ENCODE peak calls at places on chromosomes 2 and 18, in ten cellular contexts. Q is tibial artery; K is DND-41; U is neuronal stem cell; R is Peyer's patch; Z is CD8-positive, alpha-beta memory T cell; O is epithelial cell of esophagus; S is endothelial cell of umbilical vein; B is esophagus squamous epithelium; D is right atrium auricular region. X is an unnamed sample.

GRCh38 chr2:27075219-27075871 is 3.1 kb upstream of the EMILIN1 start:
- DNase-seq in Q (peak; percentile 56), K (peak; percentile 81), U (no peak), R (peak; percentile 88), Z (peak; percentile 59), O (no peak), S (peak; percentile 33), B (no peak), D (no peak), X (peak; percentile 69)

GRCh38 chr2:9240745-9241144 is 34.1 kb downstream of the ASAP2 start:
- DNase-seq in Q (no peak), K (no peak), U (no peak), R (no peak), Z (no peak), O (peak; percentile 84), S (no peak), B (no peak), D (no peak), X (no peak)

GRCh38 chr18:63286926-63287325 is 32.6 kb downstream of the BCL2 start:
- DNase-seq in Q (no peak), K (no peak), U (no peak), R (no peak), Z (no peak), O (no peak), S (no peak), B (no peak), D (no peak), X (no peak)

GRCh38 chr2:106147159-106147558 is 46.9 kb downstream of the UXS1 start:
- DNase-seq in Q (no peak), K (no peak), U (no peak), R (no peak), Z (no peak), O (peak; percentile 40), S (peak; percentile 51), B (no peak), D (no peak), X (no peak)

GRCh38 chr2:69013837-69014796 is 1.1 kb downstream of the ANTXR1 start:
- DNase-seq in Q (no peak), K (peak; percentile 36), U (no peak), R (no peak), Z (no peak), O (no peak), S (peak; percentile 27), B (no peak), D (no peak), X (no peak)

GRCh38 chr2:105517814-105518705 is 119.2 kb upstream of the FHL2 start:
- DNase-seq in Q (peak; percentile 72), K (no peak), U (no peak), R (no peak), Z (no peak), O (no peak), S (peak; percentile 21), B (no peak), D (peak; percentile 61), X (no peak)

GRCh38 chr2:119252186-119253113 is 28.8 kb downstream of the STEAP3 start:
- DNase-seq in Q (no peak), K (no peak), U (no peak), R (peak; percentile 7), Z (no peak), O (peak; percentile 97), S (peak; percentile 86), B (no peak), D (no peak), X (no peak)

GRCh38 chr2:141590620-141591019 is 540.2 kb downstream of the LRP1B start:
- DNase-seq in Q (no peak), K (no peak), U (no peak), R (no peak), Z (no peak), O (no peak), S (no peak), B (no peak), D (no peak), X (no peak)

GRCh38 chr2:120779781-120780283 is 44.2 kb downstream of the GLI2 start:
- DNase-seq in Q (no peak), K (no peak), U (no peak), R (no peak), Z (no peak), O (peak; percentile 53), S (no peak), B (no peak), D (no peak), X (no peak)

GRCh38 chr2:186780701-186781316 is 68.2 kb downstream of the ZSWIM2 start:
- DNase-seq in Q (no peak), K (no peak), U (peak; percentile 8), R (no peak), Z (no peak), O (peak; percentile 57), S (peak; percentile 30), B (no peak), D (no peak), X (no peak)

GRCh38 chr18:22667616-22668422 is 250.1 kb upstream of the CTAGE1 start:
- DNase-seq in Q (no peak), K (no peak), U (no peak), R (no peak), Z (no peak), O (peak; percentile 54), S (peak; percentile 96), B (no peak), D (no peak), X (no peak)

GRCh38 chr2:144619760-144620159 is 99.8 kb upstream of the ZEB2 start:
- DNase-seq in Q (no peak), K (no peak), U (no peak), R (no peak), Z (no peak), O (no peak), S (no peak), B (no peak), D (no peak), X (no peak)

GRCh38 chr2:239259173-239259572 is 141.6 kb downstream of the HDAC4 start:
- DNase-seq in Q (no peak), K (no peak), U (no peak), R (peak; percentile 47), Z (no peak), O (no peak), S (no peak), B (no peak), D (no peak), X (no peak)

GRCh38 chr2:36088716-36089328 is 266.8 kb upstream of the CRIM1 start:
- DNase-seq in Q (no peak), K (no peak), U (no peak), R (no peak), Z (no peak), O (no peak), S (no peak), B (no peak), D (no peak), X (no peak)

GRCh38 chr2:144441711-144442141 is 78.2 kb downstream of the ZEB2 start:
- DNase-seq in Q (no peak), K (no peak), U (no peak), R (no peak), Z (no peak), O (no peak), S (no peak), B (no peak), D (no peak), X (no peak)

GRCh38 chr2:144524190-144524957 is 4.5 kb upstream of the ZEB2 start:
- DNase-seq in Q (peak; percentile 70), K (peak; percentile 62), U (peak; percentile 71), R (peak; percentile 60), Z (no peak), O (no peak), S (no peak), B (no peak), D (peak; percentile 85), X (no peak)

GRCh38 chr2:8382485-8382884 is 299.4 kb upstream of the ID2 start:
- DNase-seq in Q (no peak), K (no peak), U (no peak), R (no peak), Z (no peak), O (no peak), S (no peak), B (no peak), D (no peak), X (no peak)

GRCh38 chr2:33497177-33497787 is 20.8 kb downstream of the RASGRP3 start:
- DNase-seq in Q (no peak), K (no peak), U (no peak), R (no peak), Z (no peak), O (no peak), S (peak; percentile 88), B (no peak), D (no peak), X (no peak)
- H3K4me3 ChIP-seq in Q (no peak overlapping the region), K (no peak overlapping the region), U (no peak overlapping the region), R (no peak overlapping the region), Z (no peak overlapping the region), O (no peak overlapping the region), S (no peak overlapping the region), B (no peak overlapping the region), D (no peak overlapping the region), X (no peak overlapping the region)

GRCh38 chr2:21096458-21096857 is 27.3 kb upstream of the TDRD15 start:
- DNase-seq in Q (no peak), K (no peak), U (no peak), R (no peak), Z (no peak), O (no peak), S (no peak), B (no peak), D (no peak), X (no peak)
- H3K4me3 ChIP-seq in Q (no peak overlapping the region), K (no peak overlapping the region), U (no peak overlapping the region), R (no peak overlapping the region), Z (no peak overlapping the region), O (no peak overlapping the region), S (no peak overlapping the region), B (no peak overlapping the region), D (no peak overlapping the region), X (no peak overlapping the region)

GRCh38 chr2:128623776-128624424 is 305.2 kb upstream of the HS6ST1 start:
- DNase-seq in Q (no peak), K (peak; percentile 76), U (no peak), R (no peak), Z (no peak), O (no peak), S (no peak), B (no peak), D (no peak), X (no peak)
- H3K4me3 ChIP-seq in Q (no peak overlapping the region), K (no peak overlapping the region), U (no peak overlapping the region), R (no peak overlapping the region), Z (no peak overlapping the region), O (no peak overlapping the region), S (no peak overlapping the region), B (no peak overlapping the region), D (no peak overlapping the region), X (no peak overlapping the region)

GRCh38 chr18:31267823-31268481 is 50.0 kb upstream of the DSG1 start:
- DNase-seq in Q (no peak), K (no peak), U (no peak), R (no peak), Z (no peak), O (no peak), S (no peak), B (no peak), D (no peak), X (no peak)

GRCh38 chr18:31273812-31274527 is 44.0 kb upstream of the DSG1 start:
- DNase-seq in Q (no peak), K (no peak), U (no peak), R (no peak), Z (no peak), O (no peak), S (no peak), B (no peak), D (no peak), X (no peak)

GRCh38 chr18:31270578-31270977 is 47.4 kb upstream of the DSG1 start:
- DNase-seq in Q (no peak), K (no peak), U (no peak), R (no peak), Z (no peak), O (no peak), S (no peak), B (no peak), D (no peak), X (no peak)

GRCh38 chr18:31269508-31270074 is 48.4 kb upstream of the DSG1 start:
- DNase-seq in Q (no peak), K (no peak), U (no peak), R (no peak), Z (no peak), O (no peak), S (no peak), B (no peak), D (no peak), X (no peak)

GRCh38 chr18:31268985-31269406 is 49.0 kb upstream of the DSG1 start:
- DNase-seq in Q (no peak), K (no peak), U (no peak), R (no peak), Z (no peak), O (peak; percentile 84), S (peak; percentile 42), B (no peak), D (no peak), X (no peak)
- H3K4me3 ChIP-seq in Q (no peak overlapping the region), K (no peak overlapping the region), U (no peak overlapping the region), R (no peak overlapping the region), Z (no peak overlapping the region), O (no peak overlapping the region), S (no peak overlapping the region), B (no peak overlapping the region), D (no peak overlapping the region), X (no peak overlapping the region)